ENCODE peak calls at places on chromosome 9, in ten cellular contexts. C, F, L, W, E, H, N, S, Z and R are unnamed samples.

GRCh38 chr9:131334568-131335105 is 45.1 kb downstream of the PLPP7 start:
- DNase-seq in C (peak; percentile 56), F (peak; percentile 98), L (no peak), W (no peak), E (no peak), H (no peak), N (no peak), S (no peak), Z (peak; percentile 64), R (peak; percentile 94)

GRCh38 chr9:78026416-78026815 is 5.2 kb downstream of the GNAQ start:
- DNase-seq in C (no peak), F (no peak), L (no peak), W (no peak), E (no peak), H (no peak), N (no peak), S (no peak), Z (no peak), R (no peak)

GRCh38 chr9:91384954-91385353 is 23.2 kb upstream of the AUH start:
- DNase-seq in C (no peak), F (no peak), L (no peak), W (no peak), E (no peak), H (no peak), N (no peak), S (no peak), Z (no peak), R (no peak)

GRCh38 chr9:72925891-72926290 is 27.0 kb downstream of the ALDH1A1 start:
- DNase-seq in C (no peak), F (no peak), L (no peak), W (no peak), E (no peak), H (no peak), N (no peak), S (no peak), Z (no peak), R (no peak)

GRCh38 chr9:128420060-128420650 is 502 bp upstream of the CERCAM start:
- DNase-seq in C (peak; percentile 63), F (peak; percentile 33), L (peak; percentile 62), W (no peak), E (peak; percentile 80), H (peak; percentile 66), N (peak; percentile 50), S (peak; percentile 95), Z (peak; percentile 87), R (peak; percentile 84)

GRCh38 chr9:78493166-78493742 is 196.3 kb downstream of the PSAT1 start:
- DNase-seq in C (no peak), F (no peak), L (no peak), W (no peak), E (no peak), H (no peak), N (no peak), S (no peak), Z (no peak), R (no peak)

GRCh38 chr9:105206821-105207699 is 37.4 kb upstream of the SLC44A1 start:
- DNase-seq in C (no peak), F (peak; percentile 24), L (no peak), W (no peak), E (peak; percentile 60), H (no peak), N (no peak), S (no peak), Z (no peak), R (no peak)

GRCh38 chr9:127283917-127284316 is 19.3 kb downstream of the GARNL3 start:
- DNase-seq in C (peak; percentile 17), F (peak; percentile 47), L (no peak), W (no peak), E (peak; percentile 29), H (no peak), N (peak; percentile 21), S (no peak), Z (no peak), R (peak; percentile 59)

GRCh38 chr9:133356391-133357091 is at the start of the genes SURF1 and SURF2:
- DNase-seq in C (peak; percentile 93), F (peak; percentile 83), L (peak; percentile 80), W (no peak), E (peak; percentile 88), H (peak; percentile 84), N (peak; percentile 78), S (peak; percentile 99), Z (peak; percentile 93), R (peak; percentile 92)

GRCh38 chr9:133354766-133355165 is 1.5 kb downstream of the SURF1 start:
- DNase-seq in C (no peak), F (peak; percentile 46), L (no peak), W (no peak), E (no peak), H (no peak), N (no peak), S (peak; percentile 16), Z (no peak), R (no peak)

GRCh38 chr9:133355881-133356357 is 368 bp downstream of the SURF1 start:
- DNase-seq in C (peak; percentile 25), F (no peak), L (no peak), W (no peak), E (no peak), H (no peak), N (no peak), S (no peak), Z (no peak), R (no peak)

GRCh38 chr9:133359420-133360175 is 3.2 kb downstream of the SURF2 start:
- DNase-seq in C (peak; percentile 43), F (no peak), L (no peak), W (no peak), E (no peak), H (no peak), N (no peak), S (peak; percentile 65), Z (no peak), R (no peak)

DNA sequence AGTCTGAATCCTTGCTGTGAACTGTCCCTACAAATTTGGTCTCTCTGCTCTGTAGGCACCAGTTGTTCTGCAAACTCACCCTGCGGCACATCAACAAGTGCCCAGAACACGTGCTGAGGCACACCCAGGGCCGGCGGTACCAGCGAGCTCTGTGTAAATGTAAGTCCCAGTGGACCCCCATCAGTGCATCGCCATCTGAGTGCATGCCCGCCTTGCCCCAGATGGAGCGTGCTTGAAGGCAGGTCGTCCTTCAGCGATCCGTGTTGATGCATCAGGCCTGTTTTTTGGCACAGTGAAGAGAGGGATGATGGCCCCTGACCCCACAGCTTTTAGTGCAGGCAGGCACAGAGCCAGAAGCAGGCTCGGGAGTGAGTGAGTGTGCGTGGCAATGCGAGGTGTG is 1.3 kb downstream of the SURF2 start:
- DNase-seq in C (no peak), F (no peak), L (no peak), W (no peak), E (no peak), H (no peak), N (no peak), S (peak; percentile 65), Z (no peak), R (no peak)
- H3K27ac ChIP-seq in C (no peak overlapping the region), F (no peak overlapping the region), L (no peak overlapping the region), W (peak overlapping the region; percentile 60), E (no peak overlapping the region), H (no peak overlapping the region), N (no peak overlapping the region), S (no peak overlapping the region), Z (no peak overlapping the region), R (no peak overlapping the region)

DNA sequence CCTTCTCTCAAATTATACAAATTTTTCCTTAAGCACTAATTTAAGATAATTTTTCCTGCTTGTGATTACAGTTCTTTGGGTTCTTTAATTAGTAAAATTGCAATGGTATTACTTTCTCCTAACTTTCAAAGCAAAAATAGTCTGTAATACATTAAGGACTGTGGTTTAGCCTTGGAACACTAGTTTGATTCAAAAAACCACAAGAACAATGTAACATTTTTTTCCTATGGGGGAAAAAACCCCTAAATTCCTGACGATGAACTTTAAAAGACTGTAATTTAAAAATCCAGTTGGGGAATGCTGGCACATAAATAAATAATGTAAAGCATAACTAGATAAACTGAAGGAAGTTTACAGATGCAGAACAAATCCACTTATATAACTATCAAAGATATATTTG is 65.3 kb downstream of the CDC14B start:
- DNase-seq in C (no peak), F (no peak), L (no peak), W (no peak), E (no peak), H (no peak), N (no peak), S (no peak), Z (no peak), R (no peak)
- H3K4me1 ChIP-seq in C (no peaks in the 10 kb centered on the region), F (no peaks in the 10 kb centered on the region), L (peaks cover 7% of the 10 kb centered on the region), W (no peaks in the 10 kb centered on the region), E (no peaks in the 10 kb centered on the region), H (peaks cover 43% of the 10 kb centered on the region), N (peaks cover 21% of the 10 kb centered on the region), S (peaks cover 14% of the 10 kb centered on the region), Z (no peaks in the 10 kb centered on the region), R (no peaks in the 10 kb centered on the region)

GRCh38 chr9:36190388-36191289 is at the start of gene CLTA:
- DNase-seq in C (peak; percentile 99), F (peak; percentile 98), L (peak; percentile 96), W (peak; percentile 98), E (peak; percentile 94), H (peak; percentile 95), N (peak; percentile 93), S (peak; percentile 97), Z (peak; percentile 99), R (peak; percentile 97)

GRCh38 chr9:36191696-36192095 is 975 bp downstream of the CLTA start:
- DNase-seq in C (no peak), F (no peak), L (no peak), W (no peak), E (no peak), H (no peak), N (no peak), S (no peak), Z (no peak), R (no peak)

GRCh38 chr9:36192196-36192595 is 1.5 kb downstream of the CLTA start:
- DNase-seq in C (peak; percentile 24), F (no peak), L (no peak), W (no peak), E (no peak), H (no peak), N (no peak), S (no peak), Z (peak; percentile 18), R (no peak)

GRCh38 chr9:36189978-36190377 is 743 bp upstream of the CLTA start:
- DNase-seq in C (no peak), F (no peak), L (no peak), W (no peak), E (no peak), H (no peak), N (no peak), S (no peak), Z (peak; percentile 53), R (no peak)

DNA sequence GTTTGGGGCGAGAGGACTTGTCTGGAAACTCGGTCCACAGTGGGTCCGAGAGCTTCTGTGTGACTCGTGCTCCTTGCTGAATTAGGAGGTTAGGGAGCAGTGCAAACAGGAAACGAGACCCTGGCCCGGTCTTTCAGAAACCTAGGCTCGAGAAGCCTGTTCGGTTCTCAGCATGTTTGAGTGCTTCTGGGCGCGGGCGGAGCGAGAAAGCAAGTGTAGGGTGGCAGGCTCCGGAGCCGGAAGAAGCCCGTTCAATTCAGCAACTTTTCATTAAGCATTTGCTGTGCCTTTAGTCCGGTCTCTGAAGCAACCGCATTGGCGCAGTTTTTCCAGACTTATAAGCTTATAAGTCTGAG is 547 bp downstream of the CLTA start:
- DNase-seq in C (peak; percentile 21), F (peak; percentile 30), L (no peak), W (no peak), E (no peak), H (no peak), N (no peak), S (peak; percentile 84), Z (peak; percentile 72), R (no peak)
- H3K27ac ChIP-seq in C (peak overlapping the region; percentile 83), F (peak overlapping the region; percentile 89), L (no peak overlapping the region), W (peak overlapping the region; percentile 80), E (peak overlapping the region; percentile 93), H (peak overlapping the region; percentile 71), N (peak overlapping the region; percentile 90), S (peak overlapping the region; percentile 91), Z (peak overlapping the region; percentile 95), R (peak overlapping the region; percentile 97)

DNA sequence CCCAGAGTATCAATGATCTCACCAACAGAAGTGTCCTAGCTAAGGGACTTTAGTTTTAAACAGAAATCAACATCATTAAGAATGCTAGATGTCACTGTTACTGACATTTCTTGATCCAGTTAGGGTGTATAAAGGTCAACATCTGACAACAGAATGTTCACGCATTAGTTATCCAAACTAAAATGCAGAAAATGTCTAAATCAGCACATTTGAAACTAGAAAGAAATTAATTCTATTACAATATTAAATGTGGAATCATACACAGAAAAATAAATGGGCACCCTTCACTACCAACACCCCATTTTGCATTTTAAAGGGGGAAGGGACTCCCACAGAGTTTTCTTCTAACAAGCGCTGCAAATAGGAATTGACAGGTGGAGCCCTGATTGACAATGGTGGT is 24.5 kb downstream of the ELAVL2 start:
- DNase-seq in C (no peak), F (no peak), L (no peak), W (no peak), E (no peak), H (no peak), N (no peak), S (no peak), Z (no peak), R (no peak)
- H3K4me1 ChIP-seq in C (no peaks in the 10 kb centered on the region), F (no peaks in the 10 kb centered on the region), L (no peaks in the 10 kb centered on the region), W (no peaks in the 10 kb centered on the region), E (no peaks in the 10 kb centered on the region), H (no peaks in the 10 kb centered on the region), N (no peaks in the 10 kb centered on the region), S (no peaks in the 10 kb centered on the region), Z (no peaks in the 10 kb centered on the region), R (no peaks in the 10 kb centered on the region)